ENCODE peak calls at places on chromosomes 16 and 17, in eight cellular contexts. J is occipital lobe, S is A549, V is Daoy, B is PC-9, Z is islet precursor cell, U is GOT3, P is mammary epithelial cell. Q is an unnamed sample.

GRCh38 chr16:75506567-75506966 is 11.3 kb upstream of the CHST6 start:
- DNase-seq in B (peak), P (peak), J (no peak), V (peak), U (no peak), Z (no peak), S (peak), Q (no peak)

GRCh38 chr17:35080536-35080935 is 17.0 kb upstream of the RFFL start:
- DNase-seq in U (no peak), P (no peak), S (no peak), B (no peak), Z (no peak), V (no peak), J (no peak), Q (no peak)

GRCh38 chr17:57694051-57694450 is 51.0 kb downstream of the CCDC182 start:
- DNase-seq in B (no peak), J (no peak), U (no peak), P (no peak), S (no peak), V (no peak), Z (no peak), Q (no peak)

GRCh38 chr16:87311387-87311786 is 5.8 kb downstream of the C16orf95 start:
- DNase-seq in U (no peak), S (no peak), J (no peak), Z (no peak), V (no peak), P (no peak), B (no peak), Q (no peak)

GRCh38 chr16:75309156-75309555 is 57.7 kb upstream of the BCAR1 start:
- DNase-seq in B (no peak), U (no peak), J (no peak), S (no peak), Z (no peak), P (no peak), V (no peak), Q (no peak)

GRCh38 chr16:69397821-69398521 is 12.2 kb upstream of the TERF2 start:
- DNase-seq in S (peak), U (no peak), B (peak), V (peak), Z (peak), P (peak), J (peak), Q (no peak)

GRCh38 chr16:75250809-75251279 is 580 bp downstream of the BCAR1 start:
- DNase-seq in P (no peak), V (no peak), B (no peak), Z (no peak), U (no peak), S (no peak), J (no peak), Q (no peak)

GRCh38 chr17:68197997-68198930 is 49.6 kb upstream of the AMZ2 start:
- DNase-seq in U (no peak), P (no peak), V (no peak), B (peak), J (no peak), Z (peak), S (no peak), Q (no peak)

GRCh38 chr16:89176717-89177116 is 5.2 kb downstream of the CDH15 start:
- DNase-seq in Z (no peak), J (no peak), P (no peak), V (no peak), U (no peak), S (no peak), B (no peak), Q (no peak)

GRCh38 chr17:58236394-58236793 is 2.0 kb upstream of the LPO start:
- DNase-seq in J (no peak), S (no peak), P (no peak), U (no peak), B (no peak), Z (peak), V (no peak), Q (no peak)

GRCh38 chr16:31200821-31201510 is 1.6 kb downstream of the PYCARD start:
- DNase-seq in J (no peak), Z (peak), U (no peak), S (peak), P (no peak), B (peak), V (peak), Q (no peak)

GRCh38 chr17:81923302-81924260 is 4.0 kb downstream of the MAFG start:
- DNase-seq in S (peak), U (peak), J (peak), B (peak), P (peak), V (peak), Z (peak), Q (no peak)

GRCh38 chr17:38353084-38353604 is 1.5 kb downstream of the SOCS7 start:
- DNase-seq in B (no peak), J (no peak), U (no peak), S (no peak), P (no peak), V (no peak), Z (no peak), Q (no peak)

GRCh38 chr17:1030684-1031557 is 34.0 kb downstream of the TIMM22 start:
- DNase-seq in J (peak), Z (no peak), S (no peak), V (no peak), U (no peak), P (no peak), B (no peak), Q (no peak)

GRCh38 chr17:56943505-56944125 is 17.2 kb downstream of the COIL start:
- DNase-seq in V (peak), P (no peak), Z (peak), J (no peak), U (no peak), B (no peak), S (no peak), Q (no peak)

GRCh38 chr17:32943647-32944191 is 15.8 kb downstream of the TMEM98 start:
- DNase-seq in J (no peak), Z (peak), S (no peak), B (no peak), U (no peak), V (no peak), P (no peak), Q (no peak)

GRCh38 chr16:27353853-27354252 is 40.1 kb downstream of the IL4R start:
- DNase-seq in V (no peak), Z (no peak), B (no peak), J (no peak), U (no peak), P (no peak), S (no peak), Q (no peak)

GRCh38 chr16:17803625-17804410 is 333.1 kb upstream of the XYLT1 start:
- DNase-seq in V (peak), Z (peak), S (peak), B (no peak), J (no peak), P (no peak), U (no peak), Q (no peak)

GRCh38 chr17:35089846-35090193 is 26.3 kb upstream of the RFFL start:
- DNase-seq in B (no peak), Z (peak), J (no peak), P (peak), U (no peak), S (peak), V (peak), Q (no peak)

GRCh38 chr16:68658258-68658973 is 13.3 kb downstream of the CDH3 start:
- DNase-seq in P (peak), U (no peak), B (peak), S (peak), J (no peak), Z (peak), V (peak), Q (no peak)

GRCh38 chr17:77453613-77454559 is 313.1 kb downstream of the SEC14L1 start:
- DNase-seq in Z (peak), V (no peak), J (no peak), P (peak), S (no peak), U (no peak), B (no peak), Q (no peak)

GRCh38 chr17:83199500-83200201 is 120.2 kb downstream of the METRNL start:
- DNase-seq in S (no peak), U (no peak), P (no peak), B (peak), V (no peak), J (no peak), Z (no peak), Q (no peak)

GRCh38 chr17:28474035-28474640 is 694 bp downstream of the SLC13A2 start:
- DNase-seq in Z (no peak), P (no peak), B (no peak), V (no peak), U (no peak), S (no peak), J (no peak), Q (no peak)

GRCh38 chr17:58277726-58278595 is 2.8 kb downstream of the MPO start:
- DNase-seq in V (no peak), S (no peak), Z (no peak), U (no peak), P (no peak), B (no peak), J (no peak), Q (no peak)

GRCh38 chr16:17557480-17557879 is 86.7 kb upstream of the XYLT1 start:
- DNase-seq in S (no peak), Z (no peak), U (no peak), P (no peak), J (no peak), V (no peak), B (no peak), Q (no peak)

GRCh38 chr16:6926341-6926740 is 406.3 kb upstream of the RBFOX1 start:
- DNase-seq in S (no peak), B (no peak), J (no peak), Z (peak), P (no peak), V (no peak), U (no peak), Q (no peak)

GRCh38 chr16:88384222-88385111 is 1.7 kb downstream of the ZNF469 start:
- DNase-seq in Z (no peak), J (no peak), U (no peak), B (peak), S (peak), P (no peak), V (no peak), Q (no peak)

GRCh38 chr17:30908717-30909420 is 2.8 kb upstream of the TEFM start:
- DNase-seq in S (no peak), Z (no peak), U (no peak), P (no peak), V (no peak), J (no peak), B (no peak), Q (no peak)

GRCh38 chr16:31329671-31330552 is 25.1 kb upstream of the ITGAX start:
- DNase-seq in J (no peak), U (no peak), S (no peak), P (no peak), B (no peak), Z (no peak), V (no peak), Q (no peak)

GRCh38 chr17:41583137-41584127 is 3.3 kb downstream of the KRT14 start:
- DNase-seq in V (no peak), J (no peak), Z (no peak), P (peak), S (no peak), B (no peak), U (no peak), Q (no peak)

GRCh38 chr16:50624449-50624782 is 56.7 kb downstream of the SNX20 start:
- DNase-seq in B (no peak), P (no peak), J (no peak), V (no peak), U (no peak), Z (no peak), S (no peak), Q (no peak)

GRCh38 chr17:66707051-66707450 is 127.9 kb upstream of the CACNG5 start:
- DNase-seq in Z (no peak), B (no peak), V (no peak), J (no peak), U (no peak), S (no peak), P (no peak), Q (no peak)

GRCh38 chr17:40559016-40559853 is 6.0 kb downstream of the CCR7 start:
- DNase-seq in S (no peak), P (no peak), Z (peak), V (peak), J (peak), U (no peak), B (no peak), Q (no peak)

GRCh38 chr17:28043296-28043695 is 819 bp downstream of the NLK start:
- DNase-seq in B (no peak), S (no peak), V (no peak), Z (no peak), J (no peak), P (no peak), U (no peak), Q (no peak)

Q was measured in caudate nucleus.